ENCODE peak calls at places on chromosomes 12 and 14, in seven cellular contexts. F, O, P, J, C, R and S are unnamed samples. For H3K4me1, the result is how much of the 10 kb centered on the place peaks cover.

GRCh38 chr14:68012861-68013260 is 193.3 kb downstream of the RAD51B start:
- DNase-seq in F (no peak), O (no peak), P (no peak), J (no peak), C (no peak), R (no peak), S (no peak)

GRCh38 chr14:90060312-90060964 is 1.4 kb upstream of the KCNK13 start:
- DNase-seq in F (no peak), O (peak), P (peak), J (peak), C (peak), R (no peak), S (peak)

GRCh38 chr14:51382506-51382905 is 142.5 kb downstream of the TMX1 start:
- DNase-seq in F (no peak), O (peak), P (no peak), J (no peak), C (peak), R (no peak), S (no peak)

GRCh38 chr14:29754134-29754533 is 173.5 kb downstream of the PRKD1 start:
- DNase-seq in F (no peak), O (no peak), P (no peak), J (no peak), C (no peak), R (no peak), S (no peak)

GRCh38 chr12:2287589-2287988 is 234.8 kb downstream of the CACNA1C start:
- DNase-seq in F (no peak), O (no peak), P (no peak), J (no peak), C (no peak), R (no peak), S (no peak)

GRCh38 chr14:104680806-104681688 is 8.4 kb upstream of the INF2 start:
- DNase-seq in F (peak), O (peak), P (peak), J (no peak), C (peak), R (peak), S (peak)

GRCh38 chr12:75863475-75863874 is 168.1 kb downstream of the PHLDA1 start:
- DNase-seq in F (no peak), O (no peak), P (no peak), J (no peak), C (peak), R (no peak), S (no peak)

GRCh38 chr12:2891240-2892053 is 756 bp downstream of the TULP3 start:
- DNase-seq in F (peak), O (peak), P (peak), J (peak), C (peak), R (peak), S (peak)

GRCh38 chr12:1972856-1973317 is 31.4 kb downstream of the DCP1B start:
- DNase-seq in F (no peak), O (peak), P (no peak), J (no peak), C (no peak), R (peak), S (no peak)

GRCh38 chr12:119036878-119037493 is 55.6 kb downstream of the SRRM4 start:
- DNase-seq in F (no peak), O (peak), P (peak), J (no peak), C (no peak), R (no peak), S (no peak)

GRCh38 chr12:44812062-44812461 is 64.1 kb downstream of the NELL2 start:
- DNase-seq in F (no peak), O (no peak), P (peak), J (no peak), C (peak), R (no peak), S (no peak)

GRCh38 chr12:131167334-131167733 is 213.6 kb downstream of the ADGRD1 start:
- DNase-seq in F (no peak), O (no peak), P (peak), J (no peak), C (no peak), R (no peak), S (no peak)

GRCh38 chr12:92021665-92022033 is 124.0 kb downstream of the BTG1 start:
- DNase-seq in F (no peak), O (no peak), P (no peak), J (peak), C (no peak), R (no peak), S (no peak)

GRCh38 chr12:14957769-14958168 is 3.6 kb downstream of the ARHGDIB start:
- DNase-seq in F (no peak), O (no peak), P (no peak), J (no peak), C (no peak), R (no peak), S (peak)

GRCh38 chr12:31228811-31229792 is 96.8 kb downstream of the SINHCAF start:
- DNase-seq in F (no peak), O (no peak), P (peak), J (peak), C (no peak), R (peak), S (no peak)

GRCh38 chr14:68660495-68660894 is 132.4 kb downstream of the ZFP36L1 start:
- DNase-seq in F (no peak), O (no peak), P (no peak), J (no peak), C (no peak), R (peak), S (no peak)

GRCh38 chr14:100143934-100144333 is 15.5 kb downstream of the DEGS2 start:
- DNase-seq in F (no peak), O (no peak), P (no peak), J (no peak), C (no peak), R (no peak), S (no peak)

GRCh38 chr12:71578694-71579258 is 84.9 kb downstream of the ZFC3H1 start:
- DNase-seq in F (no peak), O (no peak), P (no peak), J (no peak), C (peak), R (no peak), S (no peak)

GRCh38 chr12:131390408-131391100 is 320.3 kb upstream of the SFSWAP start:
- DNase-seq in F (no peak), O (peak), P (no peak), J (peak), C (no peak), R (no peak), S (no peak)

GRCh38 chr14:95725685-95726336 is 11.9 kb upstream of the TCL1A start:
- DNase-seq in F (no peak), O (no peak), P (no peak), J (no peak), C (no peak), R (no peak), S (no peak)

GRCh38 chr12:6444704-6445688 is at the start of gene CD27:
- DNase-seq in F (no peak), O (no peak), P (no peak), J (no peak), C (no peak), R (no peak), S (no peak)

GRCh38 chr12:121787063-121787774 is 6.3 kb downstream of the RHOF start:
- DNase-seq in F (no peak), O (no peak), P (peak), J (no peak), C (no peak), R (no peak), S (no peak)

GRCh38 chr14:77151245-77151644 is 9.7 kb upstream of the ZDHHC22 start:
- DNase-seq in F (no peak), O (peak), P (no peak), J (no peak), C (no peak), R (no peak), S (no peak)

GRCh38 chr12:97386133-97386581 is 76.4 kb upstream of the RMST start:
- DNase-seq in F (no peak), O (no peak), P (no peak), J (peak), C (no peak), R (no peak), S (no peak)

GRCh38 chr12:104615048-104615561 is 158.4 kb downstream of the CHST11 start:
- DNase-seq in F (peak), O (peak), P (peak), J (no peak), C (no peak), R (peak), S (no peak)

GRCh38 chr12:56151672-56152131 is 685 bp upstream of the MYL6B start:
- DNase-seq in F (peak), O (peak), P (peak), J (peak), C (peak), R (no peak), S (peak)

GRCh38 chr12:96218989-96219678 is 25.0 kb downstream of the ELK3 start:
- DNase-seq in F (no peak), O (no peak), P (no peak), J (no peak), C (peak), R (no peak), S (peak)

GRCh38 chr12:96213869-96214268 is 19.7 kb downstream of the ELK3 start:
- DNase-seq in F (no peak), O (no peak), P (no peak), J (no peak), C (peak), R (no peak), S (no peak)

GRCh38 chr12:96219700-96220206 is 25.6 kb downstream of the ELK3 start:
- DNase-seq in F (no peak), O (no peak), P (no peak), J (peak), C (peak), R (no peak), S (peak)

GRCh38 chr12:96212456-96213375 is 18.5 kb downstream of the ELK3 start:
- DNase-seq in F (no peak), O (no peak), P (no peak), J (no peak), C (no peak), R (no peak), S (no peak)

DNA sequence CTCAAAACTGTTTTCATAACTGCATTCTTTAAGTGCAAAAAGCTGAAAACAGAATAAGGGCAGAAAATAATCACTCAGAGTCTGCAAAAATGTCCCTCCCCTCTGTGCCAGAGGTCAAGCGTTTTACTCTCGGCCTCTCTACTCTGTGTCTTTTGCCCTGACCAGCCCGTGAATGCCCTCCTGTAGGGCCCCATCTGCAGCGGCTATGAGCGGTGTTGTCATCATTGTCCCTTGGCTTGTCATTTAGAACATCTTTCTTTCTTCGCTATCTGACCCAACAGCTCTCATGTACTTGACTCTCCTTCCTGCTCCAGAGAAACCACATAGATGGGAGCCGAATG is 21.7 kb downstream of the ELK3 start:
- DNase-seq in F (no peak), O (no peak), P (no peak), J (no peak), C (no peak), R (no peak), S (no peak)
- H3K4me1 ChIP-seq in F (under half), O (under half), P (under half), J (under half), C (half or more), R (under half), S (under half)

DNA sequence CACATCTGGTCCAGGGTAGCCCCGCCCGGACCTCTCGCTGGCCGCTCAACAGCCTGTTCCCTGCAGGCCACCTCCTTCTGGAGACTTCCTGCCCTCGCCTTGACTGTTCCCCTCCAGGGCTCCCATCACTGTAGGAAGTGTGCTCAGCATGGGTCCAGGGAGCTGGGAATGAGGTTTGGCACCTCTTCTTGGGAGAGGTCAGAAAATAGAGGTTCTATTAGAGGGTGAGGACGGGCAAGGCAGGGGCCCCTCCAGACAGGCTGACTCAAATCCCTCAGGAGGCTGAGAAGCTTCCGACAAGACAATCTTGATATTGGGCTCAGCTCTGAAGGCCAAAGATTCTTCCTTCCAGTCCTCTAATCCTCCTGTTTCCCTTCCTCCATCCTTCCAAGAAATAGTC is 30.7 kb downstream of the CMKLR1 start:
- DNase-seq in F (no peak), O (no peak), P (no peak), J (no peak), C (no peak), R (peak), S (no peak)
- H3K4me1 ChIP-seq in F (under half), O (under half), P (under half), J (under half), C (under half), R (half or more), S (under half)

GRCh38 chr12:132495629-132496207 is 5.8 kb downstream of the FBRSL1 start:
- DNase-seq in F (no peak), O (no peak), P (no peak), J (no peak), C (no peak), R (no peak), S (no peak)

GRCh38 chr12:132496270-132496669 is 6.3 kb downstream of the FBRSL1 start:
- DNase-seq in F (no peak), O (no peak), P (no peak), J (no peak), C (no peak), R (no peak), S (no peak)

GRCh38 chr12:132498931-132499330 is 9.0 kb downstream of the FBRSL1 start:
- DNase-seq in F (no peak), O (no peak), P (no peak), J (no peak), C (no peak), R (no peak), S (no peak)

GRCh38 chr12:132496710-132497109 is 6.8 kb downstream of the FBRSL1 start:
- DNase-seq in F (no peak), O (no peak), P (no peak), J (no peak), C (no peak), R (no peak), S (no peak)

GRCh38 chr12:132497514-132498405 is 7.8 kb downstream of the FBRSL1 start:
- DNase-seq in F (no peak), O (no peak), P (no peak), J (no peak), C (no peak), R (no peak), S (no peak)
- H3K4me1 ChIP-seq in F (half or more), O (under half), P (under half), J (under half), C (under half), R (half or more), S (half or more)

DNA sequence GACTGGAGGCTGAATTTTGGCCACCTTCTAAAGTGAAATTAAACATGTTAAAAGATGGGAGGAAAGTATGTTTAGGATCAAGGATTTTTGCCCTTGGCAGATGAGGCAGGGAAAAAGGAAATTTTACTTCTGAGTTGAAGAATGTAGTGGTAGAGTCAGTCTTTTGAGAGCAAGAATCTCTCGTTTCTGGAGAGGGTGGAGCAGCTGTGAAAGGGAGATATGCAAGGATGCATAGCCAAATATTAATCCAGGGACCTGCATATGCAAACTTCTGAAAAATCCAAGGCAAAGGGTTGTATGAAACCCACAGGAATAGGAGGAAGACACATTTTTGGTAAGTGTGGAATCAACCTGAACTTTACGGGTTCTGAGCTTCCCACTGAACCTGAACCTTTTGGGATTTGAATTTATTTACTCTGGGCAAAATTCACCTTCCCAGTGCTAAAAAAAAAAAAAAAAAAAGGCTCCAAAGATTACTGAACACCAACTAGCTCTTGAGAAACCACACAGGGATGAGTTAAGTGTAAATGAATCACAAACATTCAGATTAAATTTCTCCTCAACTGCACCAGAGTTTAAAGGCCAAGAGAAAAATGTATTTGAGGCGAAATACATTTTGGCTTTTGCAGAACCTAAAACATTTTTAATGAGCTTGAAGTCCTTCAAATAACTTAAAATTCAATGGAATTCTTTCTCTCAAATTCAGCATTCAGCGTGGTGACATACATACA is 187.1 kb upstream of the CDKN3 start:
- DNase-seq in F (no peak), O (no peak), P (no peak), J (no peak), C (peak), R (no peak), S (peak)
- H3K4me1 ChIP-seq in F (under half), O (under half), P (under half), J (under half), C (half or more), R (under half), S (under half)

DNA sequence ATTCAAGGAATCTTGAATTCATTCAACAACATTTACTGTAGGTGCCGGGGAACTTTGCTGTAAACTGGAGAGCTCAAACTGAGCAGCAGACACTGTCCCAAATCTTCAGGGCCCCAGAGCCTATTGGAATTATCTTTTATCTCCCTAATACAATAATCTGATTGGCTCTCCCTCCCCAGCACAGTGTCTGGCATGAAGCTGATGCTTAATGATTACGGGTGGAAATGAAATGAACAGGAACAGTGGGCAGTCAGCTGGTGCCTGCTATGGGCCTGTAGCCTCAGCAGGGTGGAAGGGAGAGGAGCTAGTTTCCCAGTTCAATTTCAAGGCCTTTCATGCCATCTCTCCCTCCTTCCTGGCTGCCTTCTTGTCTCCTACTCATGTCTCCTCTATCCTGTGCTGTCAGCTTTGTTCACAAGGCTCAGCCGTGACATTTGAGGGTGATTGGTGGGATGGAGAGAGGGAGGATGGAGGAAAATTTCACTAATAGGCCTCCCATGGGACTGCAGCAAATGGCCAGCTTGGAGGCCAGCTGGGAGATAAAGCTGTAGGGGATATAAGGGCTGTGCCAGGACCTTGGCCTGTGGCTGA is 4.3 kb upstream of the RAPGEF3 start:
- DNase-seq in F (peak), O (no peak), P (no peak), J (no peak), C (no peak), R (no peak), S (no peak)
- H3K4me1 ChIP-seq in F (under half), O (under half), P (under half), J (under half), C (half or more), R (under half), S (under half)

GRCh38 chr14:101855958-101856357 is 94.4 kb downstream of the PPP2R5C start:
- DNase-seq in F (no peak), O (peak), P (no peak), J (no peak), C (no peak), R (no peak), S (no peak)
- H3K4me1 ChIP-seq in F (under half), O (under half), P (under half), J (under half), C (under half), R (under half), S (under half)

DNA sequence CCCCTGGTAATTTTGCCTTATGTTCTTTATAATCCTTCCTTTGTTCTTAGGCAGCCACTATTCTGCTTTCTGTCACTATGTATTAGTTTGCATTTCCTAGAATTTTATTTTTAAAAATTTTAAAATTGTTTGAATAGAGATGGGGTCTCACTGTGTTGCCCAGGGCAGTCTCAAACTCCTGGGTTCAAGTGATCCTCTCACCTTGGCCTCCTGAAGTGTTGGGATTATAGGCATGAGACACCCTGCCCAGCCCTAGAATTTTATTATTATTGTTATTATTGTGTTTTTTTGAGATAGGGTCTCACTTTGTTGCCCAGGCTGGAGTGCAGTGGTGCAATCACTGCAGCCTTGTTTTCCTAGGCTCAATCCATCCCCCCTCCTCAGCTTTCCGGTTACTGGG is 2.6 kb downstream of the PTPN11 start:
- DNase-seq in F (no peak), O (no peak), P (no peak), J (no peak), C (no peak), R (no peak), S (no peak)
- H3K4me1 ChIP-seq in F (half or more), O (under half), P (under half), J (under half), C (under half), R (half or more), S (under half)

DNA sequence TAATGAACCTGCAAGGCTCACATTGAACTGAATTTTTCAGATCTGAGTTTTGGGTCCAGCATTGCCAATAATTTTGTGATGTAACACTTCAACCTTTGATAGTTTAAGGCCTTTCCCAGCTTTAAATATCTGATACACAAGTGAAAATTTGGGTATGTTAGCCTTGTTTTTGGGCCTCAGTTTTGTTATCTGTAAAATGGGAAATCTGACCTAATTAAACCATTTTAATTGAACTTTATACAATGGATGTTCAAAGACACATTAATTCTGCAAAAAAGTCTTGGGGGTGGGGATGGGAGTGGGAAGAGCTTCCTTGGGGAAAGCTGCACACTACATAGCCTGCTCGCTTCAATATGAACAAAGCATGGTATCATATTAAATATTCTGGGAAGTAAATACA is 5.2 kb upstream of the SPATS2 start:
- DNase-seq in F (no peak), O (no peak), P (no peak), J (no peak), C (no peak), R (no peak), S (no peak)
- H3K4me1 ChIP-seq in F (under half), O (under half), P (under half), J (under half), C (under half), R (under half), S (under half)